ENCODE peak calls at places on chromosomes 5 and 9, in six cellular contexts. Q is HCT116, S is A549, D is GM12892, G is K562, R is lower leg skin. L is an unnamed sample.
A peak's percentile ranks its signal among the peaks of the same experiment; 100 is the strongest.

GRCh38 chr9:35000535-35001284 is 11.2 kb downstream of the DNAJB5 start:
- DNase-seq in R (no peak), Q (no peak), S (peak; percentile 31), D (no peak), G (peak; percentile 38), L (no peak)

GRCh38 chr5:69265931-69266330 is 31.2 kb downstream of the CDK7 start:
- DNase-seq in R (no peak), S (peak; percentile 43), Q (peak; percentile 13), G (no peak), D (no peak), L (no peak)

GRCh38 chr5:179385892-179386291 is 40.6 kb upstream of the ADAMTS2 start:
- DNase-seq in R (peak; percentile 72), Q (no peak), G (no peak), D (no peak), S (no peak), L (no peak)

GRCh38 chr9:126373241-126373640 is 46.6 kb downstream of the MVB12B start:
- DNase-seq in S (peak; percentile 55), R (no peak), G (no peak), D (no peak), Q (no peak), L (peak; percentile 42)

GRCh38 chr9:37037744-37038640 is 3.9 kb upstream of the PAX5 start:
- DNase-seq in Q (no peak), D (peak; percentile 44), G (no peak), R (peak; percentile 54), S (no peak), L (no peak)

GRCh38 chr5:22431406-22431805 is 421.7 kb downstream of the CDH12 start:
- DNase-seq in D (no peak), G (no peak), R (no peak), S (peak; percentile 4), Q (no peak), L (no peak)

GRCh38 chr5:6875376-6875775 is 162.1 kb downstream of the TENT4A start:
- DNase-seq in D (no peak), Q (no peak), G (no peak), R (no peak), S (no peak), L (no peak)

GRCh38 chr5:134649163-134649916 is 755 bp downstream of the SEC24A start:
- DNase-seq in G (peak; percentile 51), Q (no peak), S (no peak), D (no peak), R (no peak), L (no peak)

GRCh38 chr5:16902846-16903245 is 33.2 kb downstream of the MYO10 start:
- DNase-seq in R (no peak), G (no peak), D (no peak), S (no peak), Q (no peak), L (no peak)

GRCh38 chr5:74394924-74395880 is 245.3 kb downstream of the ENC1 start:
- DNase-seq in S (no peak), G (no peak), D (no peak), R (peak; percentile 78), Q (no peak), L (no peak)

GRCh38 chr5:81238460-81238859 is 5.3 kb downstream of the CKMT2 start:
- DNase-seq in D (no peak), R (no peak), Q (no peak), G (no peak), S (no peak), L (no peak)

GRCh38 chr9:136545065-136545965 is 533 bp downstream of the NOTCH1 start:
- DNase-seq in G (peak; percentile 55), D (peak; percentile 66), R (peak; percentile 92), Q (no peak), S (no peak), L (peak; percentile 71)

GRCh38 chr5:57032151-57032551 is 80.2 kb upstream of the MIER3 start:
- DNase-seq in D (no peak), Q (peak; percentile 70), R (no peak), G (no peak), S (peak; percentile 70), L (no peak)

GRCh38 chr9:89890326-89890980 is 285.6 kb downstream of the GADD45G start:
- DNase-seq in G (no peak), D (no peak), Q (no peak), S (no peak), R (peak; percentile 82), L (no peak)

GRCh38 chr9:105438136-105438839 is 9.5 kb upstream of the FSD1L start:
- DNase-seq in R (no peak), D (no peak), S (no peak), G (no peak), Q (no peak), L (no peak)

GRCh38 chr5:116554764-116555163 is 19.9 kb downstream of the SEMA6A start:
- DNase-seq in S (no peak), G (no peak), R (no peak), D (no peak), Q (no peak), L (no peak)

GRCh38 chr5:168311061-168311566 is 19.7 kb downstream of the WWC1 start:
- DNase-seq in R (no peak), Q (no peak), G (no peak), S (no peak), D (no peak), L (no peak)

GRCh38 chr5:132456553-132457361 is 33.8 kb downstream of the IRF1 start:
- DNase-seq in Q (no peak), S (no peak), R (peak; percentile 92), G (no peak), D (no peak), L (no peak)

DNA sequence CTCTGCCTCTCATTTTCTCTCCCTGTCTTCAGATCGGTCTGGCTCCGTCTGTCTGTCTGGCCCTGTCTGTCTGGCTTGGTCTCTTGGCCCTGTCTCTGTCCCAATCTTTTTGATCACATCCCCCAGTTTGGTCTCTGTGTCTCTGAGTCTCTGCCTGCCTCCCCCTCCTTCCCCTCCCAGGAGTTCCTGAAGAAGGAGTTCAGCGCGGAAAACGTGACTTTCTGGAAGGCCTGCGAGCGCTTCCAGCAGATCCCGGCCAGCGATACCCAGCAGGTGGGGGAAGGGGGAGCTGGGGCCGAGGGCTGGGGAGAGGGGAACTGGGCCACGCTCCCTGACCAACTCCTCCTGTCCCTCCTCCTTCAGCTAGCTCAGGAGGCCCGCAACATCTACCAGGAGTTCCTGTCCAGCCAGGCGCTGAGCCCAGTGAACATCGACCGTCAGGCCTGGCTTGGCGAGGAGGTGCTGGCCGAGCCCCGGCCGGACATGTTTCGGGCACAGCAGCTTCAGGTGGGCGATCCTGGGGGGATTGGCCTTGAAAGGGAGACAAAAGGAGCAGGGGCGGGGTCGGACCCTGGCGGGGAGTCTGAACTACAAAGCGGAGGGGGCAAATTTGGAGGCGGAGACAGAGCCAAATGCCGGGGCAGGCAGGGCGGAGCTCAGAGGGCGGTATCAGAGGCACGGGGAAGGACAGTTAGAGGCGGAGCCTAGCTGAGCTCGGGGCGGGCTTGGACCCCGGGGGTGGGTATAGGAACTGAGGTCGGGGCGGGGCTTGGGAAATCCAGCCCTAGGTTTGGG is 9.0 kb downstream of the RGS14 start:
- DNase-seq in G (peak; percentile 97), Q (no peak), D (no peak), R (peak; percentile 97), S (no peak), L (no peak)
- TF ChIP-seq POLR2A in G (peak; percentile 84), Q (no peak), D (no peak), R (no peak), S (no peak), L (no peak)

DNA sequence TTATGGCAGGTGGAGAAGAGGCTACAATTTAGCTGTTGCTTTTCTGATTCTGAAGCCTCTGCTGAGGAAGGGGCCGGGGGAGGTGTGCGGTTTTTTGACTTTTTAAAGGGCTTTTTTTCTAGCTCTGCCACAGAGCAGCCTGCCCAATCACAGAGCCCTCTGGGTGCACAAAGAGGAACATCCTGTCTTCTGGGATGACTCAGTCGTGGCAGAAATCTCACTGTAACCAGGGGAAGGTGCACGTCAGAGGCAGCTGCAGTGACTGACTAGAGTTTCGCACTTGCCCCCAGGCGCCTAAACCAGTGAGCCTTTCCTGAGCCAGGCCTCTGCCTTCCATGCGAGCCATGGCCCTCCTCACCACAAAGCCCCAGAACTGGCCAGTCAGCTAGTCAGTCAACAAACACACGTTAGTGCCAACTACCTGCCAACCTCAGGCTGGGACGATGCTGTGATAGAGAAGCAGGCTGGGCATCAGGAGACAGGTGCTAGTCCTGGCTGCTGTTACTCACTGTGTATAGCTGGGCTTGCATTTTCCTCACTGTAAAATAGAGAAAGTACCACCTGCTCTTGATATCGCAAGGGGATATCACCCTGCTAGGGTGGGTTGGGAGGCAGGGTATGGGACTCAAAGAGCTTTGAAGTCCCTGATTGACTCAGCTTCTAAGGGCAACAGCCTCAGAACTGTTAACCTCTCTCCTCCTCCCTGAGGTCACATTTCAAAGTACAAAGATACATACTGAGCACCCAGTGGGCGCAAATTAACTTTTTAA is 2.2 kb downstream of the AKNA start:
- DNase-seq in G (no peak), Q (peak; percentile 35), D (no peak), S (peak; percentile 24), R (peak; percentile 93), L (peak; percentile 82)
- TF ChIP-seq POLR2A in G (no peak), Q (no peak), D (peak; percentile 76), S (no peak), R (no peak), L (no peak)

GRCh38 chr9:98168153-98168780 is 24.2 kb downstream of the CORO2A start:
- DNase-seq in R (no peak), S (no peak), G (no peak), D (no peak), Q (no peak), L (no peak)
- TF ChIP-seq POLR2A in R (no peak), S (no peak), G (no peak), D (no peak), Q (no peak), L (no peak)

GRCh38 chr5:77776606-77777206 is 567 bp upstream of the TBCA start:
- DNase-seq in R (no peak), G (no peak), D (no peak), Q (no peak), S (no peak), L (no peak)

GRCh38 chr5:77777911-77778310 is 1.8 kb upstream of the TBCA start:
- DNase-seq in D (no peak), G (no peak), R (no peak), S (no peak), Q (no peak), L (no peak)

GRCh38 chr5:77777281-77777892 is 1.2 kb upstream of the TBCA start:
- DNase-seq in Q (peak; percentile 19), G (no peak), S (peak; percentile 39), R (no peak), D (no peak), L (peak; percentile 4)

GRCh38 chr5:77774981-77775772 is 962 bp downstream of the TBCA start:
- DNase-seq in S (peak; percentile 65), G (no peak), R (no peak), Q (peak; percentile 7), D (no peak), L (no peak)

DNA sequence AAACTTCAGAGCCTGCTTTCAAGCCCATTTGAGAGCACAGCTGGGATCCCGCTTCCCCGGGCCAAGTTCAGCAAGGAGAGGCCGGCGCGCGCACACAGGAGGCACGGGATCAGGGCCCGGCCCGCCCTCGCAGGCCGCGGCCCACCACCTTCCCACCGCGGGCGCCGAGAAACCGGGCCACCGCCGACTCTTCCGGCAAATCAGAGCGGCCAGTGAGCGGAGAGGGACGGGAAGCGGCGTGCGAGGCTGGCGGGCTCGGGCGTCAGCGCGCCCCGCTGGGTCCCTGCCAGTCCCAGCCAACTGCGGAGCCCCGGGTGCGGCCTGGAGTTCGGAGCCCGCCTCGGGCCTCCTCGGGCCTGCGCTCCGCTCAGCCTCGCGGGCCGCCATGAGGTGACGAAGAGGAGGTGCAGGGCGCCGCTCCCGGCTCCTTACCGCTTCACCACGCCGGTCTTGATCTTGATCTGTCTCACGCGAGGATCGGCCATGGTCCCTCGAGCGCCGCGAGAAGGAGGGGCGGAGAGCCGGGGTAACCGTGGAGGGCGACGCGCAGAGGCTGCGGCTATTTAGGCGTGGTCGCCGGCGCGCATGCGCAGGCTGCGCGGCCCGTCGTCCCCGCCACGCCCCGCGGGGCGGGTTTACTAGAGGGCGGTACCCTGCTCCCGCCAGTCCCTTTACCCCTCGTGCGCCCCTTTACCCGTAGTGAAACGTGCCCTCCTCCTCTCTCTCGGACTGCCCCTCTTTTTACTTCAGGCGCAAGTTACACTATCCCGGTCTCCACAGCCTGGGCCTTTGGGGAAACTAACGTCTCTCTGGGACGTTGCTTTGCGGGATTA is at the start of gene TBCA:
- DNase-seq in G (peak; percentile 92), Q (peak; percentile 83), D (peak; percentile 51), R (peak; percentile 97), S (peak; percentile 92), L (peak; percentile 70)
- TF ChIP-seq POLR2A in G (peak; percentile 89), Q (no peak), D (peak; percentile 91), R (peak; percentile 77), S (peak; percentile 77), L (peak; percentile 91)